ENCODE peak calls at places on chromosomes 13 and 19, in six cellular contexts. B is transverse colon, V is suprapubic skin, T is HepG2, W is breast epithelium, K is sigmoid colon. X is an unnamed sample.

GRCh38 chr19:38929929-38930775 is at the start of gene SARS2:
- DNase-seq in B (peak; percentile 93), V (peak; percentile 96), T (peak; percentile 89), W (peak; percentile 90), K (peak; percentile 96), X (peak; percentile 85)

GRCh38 chr19:30371157-30371845 is 883 bp upstream of the ZNF536 start:
- DNase-seq in B (no peak), V (no peak), T (no peak), W (no peak), K (no peak), X (no peak)

GRCh38 chr13:87671824-87672603 is 843 bp downstream of the SLITRK5 start:
- DNase-seq in B (peak; percentile 7), V (peak; percentile 60), T (no peak), W (no peak), K (no peak), X (no peak)

GRCh38 chr13:79447741-79448140 is 33.2 kb upstream of the NDFIP2 start:
- DNase-seq in B (no peak), V (no peak), T (no peak), W (no peak), K (no peak), X (no peak)

GRCh38 chr13:68378294-68378693 is 1148.2 kb upstream of the PCDH9 start:
- DNase-seq in B (no peak), V (no peak), T (peak; percentile 17), W (no peak), K (no peak), X (no peak)

GRCh38 chr13:113927661-113928581 is 46.0 kb downstream of the C13orf46 start:
- DNase-seq in B (peak; percentile 37), V (peak; percentile 83), T (no peak), W (peak; percentile 85), K (peak; percentile 85), X (no peak)

GRCh38 chr13:50215389-50215788 is 200.1 kb downstream of the KCNRG start:
- DNase-seq in B (no peak), V (no peak), T (peak; percentile 27), W (no peak), K (no peak), X (no peak)

GRCh38 chr13:60654405-60654804 is 257.4 kb downstream of the TDRD3 start:
- DNase-seq in B (no peak), V (no peak), T (peak; percentile 16), W (no peak), K (no peak), X (peak; percentile 28)

GRCh38 chr19:54660967-54661366 is 1.8 kb upstream of the LILRB4 start:
- DNase-seq in B (no peak), V (no peak), T (no peak), W (no peak), K (no peak), X (no peak)

GRCh38 chr19:54889566-54889965 is 15.5 kb downstream of the FCAR start:
- DNase-seq in B (no peak), V (no peak), T (no peak), W (no peak), K (no peak), X (no peak)

GRCh38 chr13:50326271-50326670 is 311.0 kb downstream of the KCNRG start:
- DNase-seq in B (no peak), V (no peak), T (no peak), W (no peak), K (no peak), X (no peak)

GRCh38 chr13:107992542-107992941 is 222.8 kb downstream of the LIG4 start:
- DNase-seq in B (no peak), V (no peak), T (no peak), W (no peak), K (no peak), X (no peak)

GRCh38 chr19:52211926-52212571 is 22.2 kb downstream of the PPP2R1A start:
- DNase-seq in B (no peak), V (no peak), T (no peak), W (no peak), K (no peak), X (no peak)

GRCh38 chr19:35451278-35452096 is 3.4 kb downstream of the FFAR2 start:
- DNase-seq in B (no peak), V (no peak), T (no peak), W (no peak), K (no peak), X (no peak)

GRCh38 chr13:113917523-113918371 is 53.9 kb upstream of the GAS6 start:
- DNase-seq in B (no peak), V (peak; percentile 53), T (no peak), W (peak; percentile 43), K (no peak), X (no peak)

GRCh38 chr19:40800997-40801377 is 2.0 kb downstream of the EGLN2 start:
- DNase-seq in B (no peak), V (no peak), T (no peak), W (no peak), K (no peak), X (no peak)

GRCh38 chr13:27770809-27771208 is 21.5 kb upstream of the GSX1 start:
- DNase-seq in B (peak; percentile 36), V (no peak), T (peak; percentile 42), W (no peak), K (no peak), X (no peak)

DNA sequence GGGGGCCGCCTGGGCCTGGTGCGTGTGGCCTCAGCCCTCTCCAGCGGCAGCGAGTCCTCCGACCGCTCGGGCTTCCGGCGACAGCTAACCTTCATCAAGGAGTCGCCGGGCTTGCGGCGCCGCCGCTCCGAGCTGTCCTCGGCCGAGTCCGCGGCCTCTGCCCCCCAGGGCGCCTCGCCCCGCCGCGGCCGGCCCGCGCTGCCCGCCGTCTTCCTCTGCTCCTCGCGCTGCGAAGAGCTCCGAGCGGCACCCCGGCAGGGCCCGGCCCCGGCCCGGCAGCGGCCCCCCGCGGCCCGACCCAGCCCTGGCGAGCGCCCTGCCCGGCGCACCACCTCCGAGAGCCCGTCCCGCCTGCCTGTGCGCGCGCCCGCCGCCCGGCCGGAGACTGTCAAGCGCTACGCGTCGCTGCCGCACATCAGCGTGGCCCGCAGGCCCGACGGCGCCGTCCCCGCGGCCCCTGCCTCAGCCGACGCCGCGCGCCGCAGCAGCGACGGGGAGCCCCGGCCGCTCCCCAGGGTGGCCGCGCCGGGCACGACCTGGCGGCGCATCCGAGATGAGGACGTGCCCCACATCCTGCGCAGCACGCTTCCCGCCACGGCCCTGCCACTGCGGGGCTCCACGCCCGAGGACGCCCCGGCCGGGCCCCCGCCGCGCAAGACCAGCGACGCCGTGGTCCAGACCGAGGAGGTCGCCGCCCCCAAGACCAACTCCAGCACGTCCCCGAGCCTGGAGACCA is 9.6 kb downstream of the C19orf25 start:
- DNase-seq in B (no peak), V (no peak), T (no peak), W (no peak), K (no peak), X (no peak)
- H3K4me3 ChIP-seq in B (peak overlapping the region; percentile 45), V (peak overlapping the region; percentile 51), T (peak overlapping the region; percentile 45), W (peak overlapping the region; percentile 49), K (peak overlapping the region; percentile 42), X (peak overlapping the region; percentile 4)

GRCh38 chr19:4413588-4413987 is 11.1 kb downstream of the CHAF1A start:
- DNase-seq in B (no peak), V (no peak), T (no peak), W (no peak), K (no peak), X (no peak)

GRCh38 chr19:4414800-4415251 is 12.4 kb downstream of the CHAF1A start:
- DNase-seq in B (no peak), V (no peak), T (no peak), W (no peak), K (no peak), X (no peak)

GRCh38 chr19:4414144-4414799 is 11.8 kb downstream of the CHAF1A start:
- DNase-seq in B (no peak), V (no peak), T (no peak), W (no peak), K (no peak), X (no peak)

GRCh38 chr19:4416268-4416667 is 13.8 kb downstream of the CHAF1A start:
- DNase-seq in B (no peak), V (no peak), T (peak; percentile 81), W (no peak), K (no peak), X (no peak)

GRCh38 chr19:4415352-4415751 is 12.9 kb downstream of the CHAF1A start:
- DNase-seq in B (no peak), V (no peak), T (no peak), W (no peak), K (no peak), X (no peak)
- H3K36me3 ChIP-seq in B (no peaks in the 10 kb centered on the region), V (peaks cover 16% of the 10 kb centered on the region), T (peaks cover 43% of the 10 kb centered on the region), W (no peaks in the 10 kb centered on the region), K (no peaks in the 10 kb centered on the region), X (no peaks in the 10 kb centered on the region)

GRCh38 chr13:25874064-25874737 is 177.6 kb downstream of the SHISA2 start:
- DNase-seq in B (no peak), V (no peak), T (no peak), W (no peak), K (no peak), X (no peak)

GRCh38 chr13:25872871-25873607 is 178.8 kb downstream of the SHISA2 start:
- DNase-seq in B (no peak), V (no peak), T (no peak), W (no peak), K (no peak), X (no peak)

GRCh38 chr13:25871389-25872125 is 180.3 kb downstream of the SHISA2 start:
- DNase-seq in B (no peak), V (no peak), T (no peak), W (no peak), K (no peak), X (no peak)

GRCh38 chr13:25868483-25868882 is 183.3 kb downstream of the SHISA2 start:
- DNase-seq in B (no peak), V (no peak), T (no peak), W (no peak), K (no peak), X (no peak)

DNA sequence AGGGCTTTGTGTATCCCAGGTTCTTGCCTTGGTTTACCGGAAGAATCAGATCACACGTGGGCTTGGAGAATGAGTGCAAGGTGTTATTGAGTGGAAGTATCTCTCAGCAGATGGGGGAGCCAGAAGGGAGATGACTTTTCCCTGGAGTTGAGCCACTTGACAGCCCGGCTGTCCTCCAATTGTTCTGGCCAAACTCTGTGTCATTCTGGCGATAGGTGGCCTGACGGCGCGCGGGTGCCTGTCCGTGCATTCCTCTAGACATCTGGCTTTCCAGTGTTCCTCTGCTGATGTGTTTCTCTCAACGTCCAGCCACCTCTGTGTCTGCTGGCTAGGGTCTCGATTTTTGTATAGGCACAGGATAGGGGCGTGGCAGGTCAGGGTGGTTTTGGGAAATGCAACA is 181.9 kb downstream of the SHISA2 start:
- DNase-seq in B (no peak), V (no peak), T (no peak), W (no peak), K (no peak), X (no peak)
- TF ChIP-seq POLR2AphosphoS5 in B (no peak), V (no peak), T (no peak), W (no peak), K (no peak), X (no peak)

GRCh38 chr19:33376423-33376822 is 2.9 kb downstream of the CEBPG start:
- DNase-seq in B (peak; percentile 91), V (peak; percentile 85), T (peak; percentile 45), W (no peak), K (peak; percentile 87), X (no peak)

GRCh38 chr19:33376931-33377557 is 3.5 kb downstream of the CEBPG start:
- DNase-seq in B (peak; percentile 60), V (peak; percentile 48), T (no peak), W (no peak), K (peak; percentile 28), X (no peak)

GRCh38 chr19:33375760-33376159 is 2.3 kb downstream of the CEBPG start:
- DNase-seq in B (no peak), V (peak; percentile 42), T (peak; percentile 46), W (no peak), K (no peak), X (no peak)

GRCh38 chr19:33379151-33379829 is 5.8 kb downstream of the CEBPG start:
- DNase-seq in B (no peak), V (peak; percentile 50), T (no peak), W (no peak), K (no peak), X (no peak)

GRCh38 chr19:33377586-33378475 is 4.3 kb downstream of the CEBPG start:
- DNase-seq in B (no peak), V (peak; percentile 59), T (no peak), W (no peak), K (peak; percentile 25), X (no peak)
- H3K4me3 ChIP-seq in B (no peak overlapping the region), V (no peak overlapping the region), T (no peak overlapping the region), W (no peak overlapping the region), K (no peak overlapping the region), X (no peak overlapping the region)

X was measured in prostate gland.